ENCODE peak calls at places on chromosomes 16 and 17, in nine cellular contexts. P is activated T-cell treated with anti-CD3 and anti-CD28 coated beads, Interleukin-2, amount 50 U/mL, for 4 hours; K is ELR; H is NCI-H510A treated with DMSO at 0.1 percent for 48 hours; S is stimulated activated CD4-positive, alpha-beta T cell treated with anti-CD3 and anti-CD28 coated beads, Interleukin-1b, Interleukin-23, amount 100 ng/mL, for 1 hour; U is AG09309; T is activated CD8-positive, alpha-beta T cell treated with anti-CD3 and anti-CD28 coated beads, Interleukin-2, amount 10 ng/mL, durations not matched to agents 7 days and 5 days; R is HepG2; A is NB4. B is an unnamed sample.

GRCh38 chr17:56793506-56793905 is 40.2 kb downstream of the C17orf67 start:
- DNase-seq in K (no peak), S (no peak), P (no peak), A (no peak), T (no peak), R (no peak), U (no peak), H (no peak), B (no peak)

GRCh38 chr17:63494300-63494928 is 17.6 kb downstream of the ACE start:
- DNase-seq in T (no peak), R (no peak), S (no peak), P (no peak), U (no peak), A (no peak), K (no peak), H (no peak), B (peak)

GRCh38 chr17:49567871-49568694 is 7.6 kb upstream of the NXPH3 start:
- DNase-seq in H (peak), S (peak), P (peak), A (peak), K (peak), U (no peak), R (peak), T (peak), B (peak)

GRCh38 chr16:30113031-30113710 is at the start of gene GDPD3:
- DNase-seq in H (no peak), R (peak), A (no peak), T (no peak), K (peak), U (no peak), P (no peak), S (no peak), B (no peak)

GRCh38 chr16:81711609-81712329 is 67.3 kb upstream of the PLCG2 start:
- DNase-seq in H (no peak), T (no peak), S (no peak), P (no peak), U (peak), R (no peak), K (peak), A (peak), B (no peak)

GRCh38 chr16:75580-76501 is 2.2 kb upstream of the MPG start:
- DNase-seq in U (peak), A (peak), H (peak), T (no peak), S (no peak), P (no peak), K (peak), R (peak), B (no peak)

GRCh38 chr16:85600078-85600477 is 13.0 kb upstream of the GSE1 start:
- DNase-seq in U (no peak), R (no peak), P (no peak), T (no peak), S (no peak), A (no peak), K (no peak), H (no peak), B (no peak)

GRCh38 chr17:69949931-69950330 is 125.1 kb upstream of the KCNJ16 start:
- DNase-seq in P (no peak), U (peak), K (no peak), H (peak), R (no peak), T (no peak), A (no peak), S (no peak), B (no peak)

B was measured in CD14-positive monocyte.